ENCODE peak calls at places on chromosomes 7 and 10, in six cellular contexts. W is endothelial cell of umbilical vein, L is breast epithelium, B is body of pancreas, Z is prostate gland, I is lower leg skin. Q is an unnamed sample.

GRCh38 chr7:130891254-130892094 is 157.5 kb upstream of the KLF14 start:
- DNase-seq in W (peak), L (no peak), B (peak), Z (peak), I (no peak), Q (no peak)

GRCh38 chr10:104297697-104298660 is 29.0 kb downstream of the GSTO2 start:
- DNase-seq in W (no peak), L (no peak), B (no peak), Z (no peak), I (peak), Q (peak)

GRCh38 chr10:88347597-88348304 is 235.4 kb downstream of the RNLS start:
- DNase-seq in W (no peak), L (no peak), B (no peak), Z (no peak), I (no peak), Q (no peak)

GRCh38 chr10:71597821-71598498 is 121.6 kb downstream of the C10orf105 start:
- DNase-seq in W (no peak), L (no peak), B (peak), Z (peak), I (peak), Q (no peak)

GRCh38 chr10:122227754-122228153 is 43.3 kb upstream of the BTBD16 start:
- DNase-seq in W (no peak), L (no peak), B (no peak), Z (no peak), I (no peak), Q (no peak)

GRCh38 chr10:132421377-132422168 is 24.6 kb downstream of the PWWP2B start:
- DNase-seq in W (no peak), L (no peak), B (peak), Z (peak), I (peak), Q (peak)

GRCh38 chr7:87886875-87887274 is 10.6 kb downstream of the DBF4 start:
- DNase-seq in W (peak), L (no peak), B (no peak), Z (no peak), I (no peak), Q (peak)

GRCh38 chr10:47309403-47310089 is 9.5 kb downstream of the GDF10 start:
- DNase-seq in W (no peak), L (no peak), B (no peak), Z (no peak), I (no peak), Q (peak)

GRCh38 chr7:121953601-121954000 is 80.6 kb downstream of the PTPRZ1 start:
- DNase-seq in W (no peak), L (no peak), B (no peak), Z (no peak), I (no peak), Q (no peak)

GRCh38 chr7:92835140-92835850 is 1.1 kb downstream of the CDK6 start:
- DNase-seq in W (peak), L (peak), B (peak), Z (peak), I (peak), Q (peak)

GRCh38 chr7:46764100-46764941 is 817.6 kb downstream of the TNS3 start:
- DNase-seq in W (peak), L (no peak), B (peak), Z (peak), I (no peak), Q (no peak)

GRCh38 chr7:140542226-140542625 is 62.9 kb upstream of the MKRN1 start:
- DNase-seq in W (no peak), L (no peak), B (no peak), Z (no peak), I (no peak), Q (no peak)

GRCh38 chr10:103057980-103058568 is 135.0 kb downstream of the NT5C2 start:
- DNase-seq in W (no peak), L (no peak), B (no peak), Z (no peak), I (no peak), Q (no peak)

GRCh38 chr10:118672163-118672562 is 76.7 kb upstream of the PRLHR start:
- DNase-seq in W (no peak), L (no peak), B (no peak), Z (no peak), I (no peak), Q (no peak)

GRCh38 chr7:66099551-66100407 is 14.9 kb upstream of the CRCP start:
- DNase-seq in W (peak), L (peak), B (peak), Z (peak), I (no peak), Q (peak)

GRCh38 chr10:10367277-10367676 is 650.4 kb upstream of the CELF2 start:
- DNase-seq in W (no peak), L (no peak), B (no peak), Z (no peak), I (no peak), Q (no peak)
- TF ChIP-seq POLR2A in W (no peak), L (no peak), B (no peak), Z (no peak), I (no peak), Q (no peak)

GRCh38 chr7:101363196-101363733 is 590 bp downstream of the COL26A1 start:
- DNase-seq in W (no peak), L (no peak), B (no peak), Z (no peak), I (no peak), Q (no peak)

GRCh38 chr7:101362334-101363195 is at the start of gene COL26A1:
- DNase-seq in W (no peak), L (no peak), B (peak), Z (peak), I (no peak), Q (no peak)

GRCh38 chr7:101365956-101366355 is 3.3 kb downstream of the COL26A1 start:
- DNase-seq in W (no peak), L (no peak), B (no peak), Z (no peak), I (no peak), Q (no peak)

GRCh38 chr7:101367676-101368075 is 5.0 kb downstream of the COL26A1 start:
- DNase-seq in W (no peak), L (no peak), B (no peak), Z (no peak), I (no peak), Q (no peak)

GRCh38 chr7:101363734-101364374 is 1.2 kb downstream of the COL26A1 start:
- DNase-seq in W (peak), L (no peak), B (peak), Z (peak), I (peak), Q (peak)
- TF ChIP-seq POLR2A in W (no peak), L (no peak), B (peak), Z (no peak), I (no peak), Q (no peak)

DNA sequence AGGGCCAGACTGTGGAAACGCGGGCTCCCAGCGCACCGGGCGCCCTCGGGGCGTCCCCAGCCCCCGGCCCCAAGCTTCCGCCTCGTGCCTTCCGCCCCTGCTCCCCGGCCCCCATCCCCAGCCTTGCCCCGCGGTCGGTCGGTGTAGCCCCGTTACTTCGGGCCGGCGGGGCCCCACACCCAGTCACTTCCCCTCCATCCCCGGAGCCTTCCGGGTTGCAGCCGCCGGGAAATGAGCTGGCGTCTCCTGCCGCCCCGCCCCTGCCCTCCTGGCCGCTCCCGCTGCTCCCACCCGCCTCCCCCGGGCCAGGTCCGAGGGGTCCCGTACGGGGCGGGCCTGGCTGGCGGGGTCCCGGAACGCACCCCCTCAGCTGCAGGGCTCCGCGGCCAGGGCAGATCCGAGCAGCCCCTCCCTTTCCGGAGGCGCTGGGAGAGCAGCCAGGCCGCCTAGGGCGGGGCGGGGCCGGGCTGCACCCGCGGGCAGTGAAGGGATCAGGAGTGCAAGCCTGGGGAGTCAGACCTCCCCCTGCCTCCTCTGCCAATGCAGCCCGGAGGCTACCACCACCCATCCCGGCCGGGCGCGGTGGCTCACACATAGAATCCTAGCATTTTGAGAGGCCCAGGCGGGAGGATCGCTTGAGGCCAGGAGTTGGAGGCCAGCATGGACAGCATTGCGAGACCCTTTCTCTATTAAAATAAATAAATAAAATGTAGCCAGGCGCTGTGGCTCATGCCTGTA is 709 bp downstream of the ARPC1B start:
- DNase-seq in W (peak), L (peak), B (peak), Z (peak), I (peak), Q (peak)
- TF ChIP-seq POLR2A in W (peak), L (no peak), B (peak), Z (peak), I (no peak), Q (no peak)

DNA sequence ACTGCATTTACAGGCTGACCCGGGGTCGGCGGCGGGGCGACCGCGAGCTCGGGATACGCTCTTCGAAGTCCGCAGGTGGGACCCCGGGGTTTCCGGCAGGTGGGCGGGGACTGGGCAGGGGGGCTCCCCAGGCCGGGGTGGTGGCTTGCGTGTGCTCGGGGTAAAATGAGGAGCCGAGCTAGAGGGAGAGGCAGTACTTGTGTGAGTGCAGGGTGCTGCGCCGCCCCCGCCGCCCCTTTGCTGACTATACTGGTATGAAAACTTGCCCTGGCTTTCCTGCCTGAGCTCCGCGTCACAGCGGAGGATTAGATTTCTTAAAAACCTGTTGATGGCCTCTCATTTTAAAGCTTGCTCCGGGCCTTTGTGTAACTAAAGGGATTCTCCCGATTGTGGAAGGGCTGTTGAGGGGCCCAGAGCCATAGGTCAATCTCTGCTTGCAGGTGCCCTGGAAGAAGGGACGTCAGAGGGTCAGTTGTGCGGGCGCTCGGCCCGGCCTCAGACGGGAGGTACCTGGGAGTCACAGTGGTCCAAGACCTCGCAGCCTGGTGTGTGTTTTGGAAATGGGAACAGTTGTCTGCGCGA is 488 bp downstream of the ARMC10 start:
- DNase-seq in W (peak), L (peak), B (peak), Z (peak), I (peak), Q (peak)
- TF ChIP-seq POLR2A in W (no peak), L (no peak), B (peak), Z (peak), I (no peak), Q (no peak)

DNA sequence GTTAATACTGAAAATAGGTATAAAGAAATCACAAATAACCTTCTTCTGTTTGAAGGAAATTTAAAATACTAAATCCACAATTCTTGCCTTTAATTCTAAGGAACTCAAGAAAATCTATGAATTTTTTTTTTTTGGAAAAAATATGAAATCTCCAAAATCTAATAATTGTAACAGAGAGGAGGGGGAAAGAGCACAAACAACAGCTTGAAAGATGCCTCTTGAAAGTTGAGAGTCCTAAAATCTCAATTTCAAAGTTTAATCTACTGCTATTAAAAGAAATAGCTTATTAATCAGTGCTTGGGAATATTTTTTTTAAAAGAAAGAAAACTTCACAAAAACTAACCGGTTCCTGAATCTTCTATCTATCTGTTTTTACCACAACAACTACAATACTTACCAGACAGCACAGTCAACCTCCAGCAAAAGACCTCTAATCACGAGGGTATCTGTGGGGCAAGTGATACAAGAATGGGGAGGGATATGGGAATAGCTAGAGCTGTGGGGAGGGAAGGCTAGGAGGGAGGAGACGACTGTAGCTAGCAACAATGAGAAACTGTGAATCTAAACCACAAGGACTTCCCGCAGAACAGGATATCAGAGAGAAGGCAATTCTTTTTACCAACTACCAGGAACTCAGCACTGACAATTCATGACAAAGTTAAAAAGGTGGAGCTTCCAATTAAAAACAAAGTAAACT is at the start of gene USP54:
- DNase-seq in W (peak), L (no peak), B (no peak), Z (no peak), I (no peak), Q (peak)
- TF ChIP-seq POLR2A in W (no peak), L (no peak), B (no peak), Z (no peak), I (no peak), Q (no peak)

GRCh38 chr10:58513189-58514101 is 773 bp downstream of the BICC1 start:
- DNase-seq in W (peak), L (no peak), B (peak), Z (peak), I (peak), Q (no peak)
- TF ChIP-seq POLR2A in W (no peak), L (no peak), B (no peak), Z (no peak), I (no peak), Q (no peak)

GRCh38 chr10:11742009-11742778 is at the start of gene ECHDC3:
- DNase-seq in W (peak), L (peak), B (peak), Z (peak), I (peak), Q (peak)
- TF ChIP-seq POLR2A in W (no peak), L (no peak), B (peak), Z (peak), I (no peak), Q (no peak)

DNA sequence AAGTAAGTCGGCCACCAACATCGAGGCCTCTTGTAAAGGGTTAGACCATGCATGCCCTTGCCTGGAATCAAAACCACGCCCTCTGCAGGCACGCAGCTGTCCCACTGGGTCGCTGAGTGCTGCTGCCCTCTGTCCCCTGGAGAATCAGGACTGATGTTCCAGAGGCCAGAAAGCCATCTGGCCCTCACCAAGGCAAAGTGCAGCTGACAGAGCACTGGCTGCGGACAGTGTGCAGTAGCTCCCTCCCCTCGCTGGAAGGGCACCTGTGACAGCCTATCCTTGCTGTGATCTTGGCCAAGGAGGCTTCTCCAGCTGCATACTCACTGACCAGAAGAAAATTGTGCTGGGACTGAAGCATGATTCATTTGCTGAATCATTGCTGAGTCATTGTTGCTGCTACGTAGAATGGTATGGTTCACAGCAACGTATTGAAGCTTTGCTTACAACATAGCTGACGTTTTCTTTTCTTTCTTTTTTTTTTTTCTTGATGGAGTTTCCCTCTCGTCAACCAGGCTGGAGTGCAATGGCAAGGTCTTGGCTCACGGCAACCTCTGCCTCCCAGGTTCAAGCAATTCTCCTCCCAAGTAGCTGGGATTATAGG is 30.4 kb downstream of the DDC start:
- DNase-seq in W (peak), L (no peak), B (no peak), Z (no peak), I (no peak), Q (peak)
- TF ChIP-seq POLR2A in W (no peak), L (no peak), B (no peak), Z (no peak), I (no peak), Q (peak)

GRCh38 chr7:5423272-5423843 is at the start of gene TNRC18:
- DNase-seq in W (no peak), L (no peak), B (peak), Z (peak), I (peak), Q (peak)

GRCh38 chr7:5420108-5420840 is 3.4 kb downstream of the TNRC18 start:
- DNase-seq in W (no peak), L (no peak), B (peak), Z (peak), I (peak), Q (no peak)

GRCh38 chr7:5420841-5421625 is 2.6 kb downstream of the TNRC18 start:
- DNase-seq in W (peak), L (no peak), B (peak), Z (no peak), I (no peak), Q (peak)

GRCh38 chr7:5422324-5423271 is 1.0 kb downstream of the TNRC18 start:
- DNase-seq in W (peak), L (no peak), B (peak), Z (peak), I (no peak), Q (peak)

DNA sequence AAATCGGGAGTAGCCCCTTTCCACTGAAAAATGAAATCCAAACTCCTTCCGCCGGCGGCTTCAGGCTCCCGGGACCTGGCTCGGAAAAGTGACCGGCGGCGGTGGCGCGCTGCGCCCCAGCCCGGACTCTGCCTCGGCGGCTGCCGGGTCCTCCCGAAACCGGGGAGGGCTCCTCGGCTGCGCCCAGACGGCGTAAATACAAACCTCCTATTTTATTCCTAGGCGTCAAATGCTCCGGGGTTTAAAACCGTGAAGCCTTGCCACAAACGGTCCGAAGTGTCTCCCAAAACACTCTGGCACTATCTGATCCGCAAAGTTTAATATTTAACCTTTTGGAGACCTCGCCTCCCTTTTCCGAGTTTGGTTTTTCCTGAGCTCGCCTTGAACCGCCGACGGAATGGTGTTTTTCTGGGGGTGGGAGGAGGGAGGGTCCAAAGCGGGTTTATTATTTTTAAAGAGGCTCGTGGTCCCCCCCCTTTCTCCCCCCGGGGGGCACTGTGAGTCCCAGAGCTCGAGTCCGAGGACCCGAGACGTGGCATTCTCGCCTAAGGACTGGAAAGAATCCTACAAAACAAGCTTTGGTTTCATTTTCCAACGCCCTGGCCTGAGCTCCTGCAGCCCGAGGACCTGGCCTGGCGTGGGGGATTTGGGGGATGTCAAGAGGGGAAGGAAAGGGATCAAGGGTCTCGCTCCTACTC is 1.9 kb downstream of the TNRC18 start:
- DNase-seq in W (peak), L (no peak), B (peak), Z (peak), I (peak), Q (peak)
- TF ChIP-seq POLR2A in W (no peak), L (no peak), B (peak), Z (peak), I (no peak), Q (peak)

Q was measured in erythroblast.